ENCODE peak calls at places on chromosomes 3 and 15, in seven cellular contexts. Y, M, G, Z, T, R and X are unnamed samples.
A peak's percentile ranks its signal among the peaks of the same experiment; 100 is the strongest.

GRCh38 chr3:148742127-148742526 is 44.4 kb downstream of the AGTR1 start:
- DNase-seq in Y (no peak), M (no peak), G (no peak), Z (no peak), T (no peak), R (no peak), X (no peak)

GRCh38 chr15:66740802-66741201 is 38.8 kb downstream of the SMAD6 start:
- DNase-seq in Y (no peak), M (no peak), G (no peak), Z (no peak), T (no peak), R (no peak), X (no peak)

GRCh38 chr3:142886938-142887337 is 1.9 kb downstream of the PCOLCE2 start:
- DNase-seq in Y (no peak), M (no peak), G (peak; percentile 41), Z (no peak), T (no peak), R (no peak), X (no peak)

GRCh38 chr3:3288288-3288687 is 108.8 kb upstream of the CRBN start:
- DNase-seq in Y (no peak), M (no peak), G (no peak), Z (no peak), T (no peak), R (no peak), X (no peak)

GRCh38 chr15:62999178-62999577 is 43.4 kb upstream of the TPM1 start:
- DNase-seq in Y (no peak), M (no peak), G (no peak), Z (no peak), T (no peak), R (no peak), X (no peak)

GRCh38 chr3:157240413-157240812 is 80.5 kb upstream of the CCNL1 start:
- DNase-seq in Y (no peak), M (no peak), G (no peak), Z (no peak), T (no peak), R (no peak), X (no peak)

GRCh38 chr3:141000027-141000663 is 51.0 kb upstream of the SPSB4 start:
- DNase-seq in Y (no peak), M (no peak), G (peak; percentile 39), Z (peak; percentile 76), T (peak; percentile 60), R (peak; percentile 7), X (peak; percentile 43)

GRCh38 chr15:55775316-55775715 is 32.4 kb upstream of the PRTG start:
- DNase-seq in Y (no peak), M (no peak), G (no peak), Z (no peak), T (peak; percentile 40), R (no peak), X (no peak)

GRCh38 chr3:112773864-112774263 is 72.8 kb downstream of the CD200R1L start:
- DNase-seq in Y (no peak), M (no peak), G (no peak), Z (no peak), T (no peak), R (peak; percentile 40), X (no peak)

GRCh38 chr3:120093923-120094775 is at the start of gene GSK3B:
- DNase-seq in Y (peak; percentile 70), M (peak; percentile 60), G (peak; percentile 84), Z (peak; percentile 98), T (peak; percentile 90), R (no peak), X (peak; percentile 48)

GRCh38 chr3:13581485-13582365 is 32.8 kb downstream of the FBLN2 start:
- DNase-seq in Y (no peak), M (no peak), G (no peak), Z (no peak), T (no peak), R (no peak), X (no peak)

GRCh38 chr3:197428117-197428761 is 127.5 kb downstream of the BDH1 start:
- DNase-seq in Y (no peak), M (no peak), G (peak; percentile 61), Z (no peak), T (peak; percentile 54), R (no peak), X (peak; percentile 28)

GRCh38 chr3:27659279-27660021 is 62.7 kb downstream of the EOMES start:
- DNase-seq in Y (peak; percentile 28), M (peak; percentile 13), G (peak; percentile 51), Z (peak; percentile 76), T (peak; percentile 66), R (no peak), X (peak; percentile 48)

GRCh38 chr3:150803440-150803985 is 40.5 kb upstream of the SIAH2 start:
- DNase-seq in Y (no peak), M (no peak), G (no peak), Z (no peak), T (no peak), R (no peak), X (no peak)

GRCh38 chr15:69730281-69731235 is 277.9 kb downstream of the RPLP1 start:
- DNase-seq in Y (no peak), M (no peak), G (no peak), Z (no peak), T (no peak), R (no peak), X (no peak)

GRCh38 chr15:61243984-61244593 is 15.0 kb upstream of the RORA start:
- DNase-seq in Y (no peak), M (no peak), G (peak; percentile 21), Z (no peak), T (no peak), R (no peak), X (no peak)

GRCh38 chr3:151213881-151214280 is 10.9 kb upstream of the GPR171 start:
- DNase-seq in Y (no peak), M (no peak), G (no peak), Z (no peak), T (no peak), R (no peak), X (no peak)

GRCh38 chr15:44314512-44314911 is 26.0 kb downstream of the GOLM2 start:
- DNase-seq in Y (no peak), M (no peak), G (no peak), Z (no peak), T (no peak), R (no peak), X (no peak)

GRCh38 chr3:31581660-31582059 is 48.9 kb downstream of the STT3B start:
- DNase-seq in Y (no peak), M (no peak), G (no peak), Z (no peak), T (no peak), R (no peak), X (no peak)

GRCh38 chr15:45454825-45455224 is 67.7 kb downstream of the SLC30A4 start:
- DNase-seq in Y (peak; percentile 60), M (peak; percentile 61), G (peak; percentile 20), Z (no peak), T (no peak), R (peak; percentile 45), X (no peak)

GRCh38 chr3:123471106-123471505 is 22.2 kb upstream of the ADCY5 start:
- DNase-seq in Y (no peak), M (no peak), G (no peak), Z (no peak), T (no peak), R (no peak), X (no peak)

GRCh38 chr3:123469323-123469995 is 20.6 kb upstream of the ADCY5 start:
- DNase-seq in Y (no peak), M (no peak), G (no peak), Z (no peak), T (no peak), R (no peak), X (no peak)

GRCh38 chr3:123464211-123464610 is 15.3 kb upstream of the ADCY5 start:
- DNase-seq in Y (no peak), M (no peak), G (no peak), Z (no peak), T (no peak), R (no peak), X (no peak)

DNA sequence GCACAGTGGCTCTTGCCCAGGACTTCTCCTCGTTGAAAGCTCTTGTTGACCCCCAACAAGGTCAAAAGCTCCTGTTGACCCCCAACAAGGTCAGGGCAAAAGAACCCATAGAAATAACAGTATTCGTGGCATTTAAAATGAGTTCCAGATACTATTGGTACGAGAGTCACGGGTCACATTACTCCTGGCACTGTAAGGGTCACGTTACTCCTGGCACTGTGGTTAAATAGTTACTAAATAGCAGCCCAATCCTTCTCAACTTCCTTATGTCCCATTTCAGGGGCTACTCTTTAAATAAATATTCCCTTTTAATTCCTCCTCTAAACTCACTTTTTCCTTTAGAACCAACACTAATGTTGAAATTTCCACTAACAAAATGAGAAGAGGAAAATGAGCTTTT is 18.2 kb upstream of the ADCY5 start:
- DNase-seq in Y (no peak), M (no peak), G (no peak), Z (no peak), T (no peak), R (no peak), X (no peak)
- TF ChIP-seq TAF1 in Y (no peak), M (no peak), G (no peak), Z (no peak), T (no peak), R (no peak), X (no peak)

GRCh38 chr15:80945605-80946004 is 44.0 kb downstream of the MESD start:
- DNase-seq in Y (no peak), M (no peak), G (no peak), Z (no peak), T (no peak), R (no peak), X (no peak)
- TF ChIP-seq TAF1 in Y (no peak), M (no peak), G (no peak), Z (no peak), T (no peak), R (no peak), X (no peak)

DNA sequence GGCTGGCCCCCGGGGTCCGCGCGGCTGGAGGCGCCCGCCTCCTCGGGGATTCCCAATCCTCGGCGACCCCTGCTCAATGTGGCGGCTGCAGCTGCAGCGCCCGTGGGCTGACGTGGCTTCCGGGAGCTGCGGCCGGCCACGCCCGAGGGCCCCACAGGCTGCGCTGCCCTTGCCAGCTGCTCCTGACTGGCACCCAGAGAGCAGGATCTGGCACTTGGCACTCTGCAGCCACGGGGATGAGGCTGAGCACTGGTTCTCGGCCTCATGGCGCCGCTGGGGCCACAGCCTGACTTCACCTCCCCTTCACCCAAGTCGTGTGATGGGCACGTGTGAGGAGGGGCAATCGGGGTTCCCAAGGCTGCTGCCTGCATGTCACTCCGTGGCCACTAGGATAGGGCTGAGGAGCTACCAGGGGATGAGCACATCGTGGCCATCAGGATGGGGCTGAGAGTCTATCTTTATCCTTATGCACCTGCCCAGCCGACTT is 267.8 kb upstream of the FRG2C start:
- DNase-seq in Y (no peak), M (no peak), G (no peak), Z (no peak), T (peak; percentile 49), R (no peak), X (no peak)
- TF ChIP-seq TAF1 in Y (no peak), M (no peak), G (no peak), Z (no peak), T (no peak), R (no peak), X (no peak)

GRCh38 chr3:195306359-195306758 is 35.4 kb upstream of the XXYLT1 start:
- DNase-seq in Y (no peak), M (no peak), G (no peak), Z (no peak), T (no peak), R (no peak), X (no peak)
- TF ChIP-seq TAF1 in Y (no peak), M (no peak), G (no peak), Z (no peak), T (no peak), R (no peak), X (no peak)